ENCODE peak calls at places on chromosome 19, in six cellular contexts. R is tibial artery, L is SK-N-SH, A is aorta, D is IMR-90, H is pancreas. O is an unnamed sample. For H3K9me3, H3K4me1 and H3K27me3, the result is how much of the 10 kb centered on the place peaks cover.

GRCh38 chr19:10655457-10656312 is 1.5 kb downstream of the ILF3 start:
- DNase-seq in R (no peak), A (no peak), D (peak), L (peak), H (no peak), O (no peak)

GRCh38 chr19:46860846-46861690 is at the start of gene ARHGAP35:
- DNase-seq in A (peak), D (no peak), H (peak), R (no peak), L (peak), O (no peak)

GRCh38 chr19:46806651-46807050 is 18.3 kb upstream of the SLC1A5 start:
- DNase-seq in A (no peak), R (no peak), H (no peak), D (no peak), L (no peak), O (no peak)

GRCh38 chr19:4234142-4234861 is 5.0 kb downstream of the EBI3 start:
- DNase-seq in H (no peak), R (no peak), D (no peak), A (no peak), L (no peak), O (no peak)

GRCh38 chr19:2815191-2815614 is 4.5 kb upstream of the ZNF554 start:
- DNase-seq in H (no peak), R (no peak), L (peak), A (no peak), D (no peak), O (no peak)

GRCh38 chr19:7916137-7916907 is 1.7 kb downstream of the TGFBR3L start:
- DNase-seq in H (peak), D (no peak), R (no peak), L (peak), A (peak), O (no peak)

GRCh38 chr19:45819769-45820168 is 4.7 kb upstream of the RSPH6A start:
- DNase-seq in D (no peak), R (no peak), L (no peak), H (no peak), A (no peak), O (no peak)

GRCh38 chr19:4059931-4060620 is 6.6 kb downstream of the ZBTB7A start:
- DNase-seq in L (no peak), R (peak), D (no peak), H (peak), A (peak), O (no peak)

GRCh38 chr19:48401277-48401676 is 7.8 kb downstream of the GRIN2D start:
- DNase-seq in D (no peak), A (no peak), L (no peak), R (no peak), H (no peak), O (no peak)

GRCh38 chr19:50358483-50359431 is 6.7 kb downstream of the NAPSA start:
- DNase-seq in A (peak), H (peak), L (peak), R (peak), D (peak), O (no peak)

GRCh38 chr19:46856062-46857022 is 4.5 kb upstream of the ARHGAP35 start:
- DNase-seq in D (peak), H (peak), L (peak), A (peak), R (peak), O (peak)

GRCh38 chr19:2112516-2113320 is 16.0 kb downstream of the IZUMO4 start:
- DNase-seq in D (no peak), H (peak), R (no peak), L (no peak), A (no peak), O (no peak)

GRCh38 chr19:7869453-7869909 is 4.7 kb downstream of the PRR36 start:
- DNase-seq in H (peak), A (no peak), D (peak), L (peak), R (no peak), O (peak)

GRCh38 chr19:8391274-8392016 is 1.3 kb downstream of the RAB11B start:
- DNase-seq in A (no peak), R (no peak), H (peak), L (no peak), D (no peak), O (no peak)

GRCh38 chr19:7658219-7658686 is 10.6 kb upstream of the RETN start:
- DNase-seq in A (no peak), R (no peak), L (no peak), D (no peak), H (no peak), O (no peak)

GRCh38 chr19:34662919-34663318 is 14.0 kb downstream of the SCGB2B2 start:
- DNase-seq in L (peak), H (no peak), A (no peak), R (no peak), D (no peak), O (no peak)

GRCh38 chr19:7699003-7699402 is 2.9 kb downstream of the FCER2 start:
- DNase-seq in D (no peak), R (no peak), A (no peak), L (no peak), H (no peak), O (no peak)

GRCh38 chr19:45507864-45508680 is 793 bp downstream of the VASP start:
- DNase-seq in A (peak), R (peak), H (peak), L (no peak), D (no peak), O (no peak)

GRCh38 chr19:50148528-50148927 is 14.6 kb downstream of the IZUMO2 start:
- DNase-seq in A (peak), L (no peak), D (no peak), R (no peak), H (no peak), O (no peak)

GRCh38 chr19:47228168-47228936 is 2.6 kb downstream of the BBC3 start:
- DNase-seq in H (peak), A (peak), L (peak), D (peak), R (peak), O (peak)

GRCh38 chr19:48196933-48197665 is 26.6 kb downstream of the ZSWIM9 start:
- DNase-seq in R (no peak), D (no peak), A (peak), H (no peak), L (peak), O (no peak)

GRCh38 chr19:56942749-56943148 is 102.2 kb upstream of the PEG3 start:
- DNase-seq in D (no peak), A (peak), L (peak), R (peak), H (peak), O (no peak)

GRCh38 chr19:3357731-3358391 is 8.5 kb upstream of the NFIC start:
- DNase-seq in R (peak), L (no peak), H (no peak), A (no peak), D (no peak), O (no peak)

GRCh38 chr19:58305932-58306323 is 751 bp downstream of the ERVK3-1 start:
- DNase-seq in L (peak), R (no peak), H (no peak), D (no peak), A (no peak), O (no peak)

GRCh38 chr19:47253467-47253881 is 2.9 kb upstream of the CCDC9 start:
- DNase-seq in D (peak), R (no peak), L (no peak), H (no peak), A (no peak), O (no peak)

GRCh38 chr19:35556846-35557538 is 6.5 kb downstream of the ATP4A start:
- DNase-seq in H (no peak), A (no peak), D (no peak), R (no peak), L (no peak), O (no peak)

GRCh38 chr19:35790981-35791813 is 15.8 kb downstream of the ARHGAP33 start:
- DNase-seq in H (peak), R (no peak), L (no peak), D (no peak), A (no peak), O (no peak)

GRCh38 chr19:46716013-46716671 is 772 bp downstream of the PRKD2 start:
- DNase-seq in D (no peak), H (peak), L (peak), R (no peak), A (peak), O (no peak)

GRCh38 chr19:39319892-39320168 is 833 bp downstream of the LRFN1 start:
- DNase-seq in R (no peak), L (peak), A (no peak), H (no peak), D (no peak), O (no peak)

GRCh38 chr19:47309038-47309437 is 623 bp upstream of the C5AR1 start:
- DNase-seq in A (peak), D (no peak), R (peak), H (no peak), L (no peak), O (no peak)

GRCh38 chr19:36420961-36421748 is 2.7 kb upstream of the ZFP82 start:
- DNase-seq in L (peak), A (peak), R (peak), H (peak), D (peak), O (no peak)

GRCh38 chr19:51809787-51810186 is 14.8 kb downstream of the FPR3 start:
- DNase-seq in D (no peak), H (no peak), L (no peak), A (no peak), R (no peak), O (peak)

GRCh38 chr19:51820821-51821446 is 26.0 kb downstream of the FPR3 start:
- DNase-seq in A (no peak), R (no peak), L (no peak), D (no peak), H (no peak), O (no peak)

GRCh38 chr19:51810228-51810627 is 15.3 kb downstream of the FPR3 start:
- DNase-seq in D (no peak), L (no peak), R (no peak), H (no peak), A (no peak), O (no peak)

GRCh38 chr19:51811344-51811743 is 16.4 kb downstream of the FPR3 start:
- DNase-seq in L (no peak), D (no peak), H (no peak), A (no peak), R (peak), O (peak)

DNA sequence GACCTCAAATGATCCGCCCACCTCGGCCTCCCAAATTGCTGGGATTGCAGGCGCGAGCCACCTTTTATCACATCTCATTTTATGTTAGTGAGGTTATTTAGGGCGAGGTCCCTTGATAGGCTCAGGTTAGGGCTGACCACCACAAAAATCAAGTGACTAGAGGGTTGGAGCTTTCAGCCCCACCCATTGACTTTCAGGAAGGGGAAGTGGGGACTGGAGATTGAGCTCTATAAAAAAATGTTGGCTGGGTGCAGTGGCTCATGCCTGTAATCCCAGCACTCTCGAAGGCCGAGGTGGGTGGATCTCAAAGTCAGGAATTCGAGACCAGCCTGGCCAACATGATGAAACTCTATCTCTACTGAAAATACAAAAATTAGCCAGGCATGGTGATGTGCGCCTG is 20.1 kb downstream of the FPR3 start:
- DNase-seq in D (no peak), R (no peak), H (no peak), A (no peak), L (no peak), O (no peak)
- H3K9me3 ChIP-seq in D (under half), R (under half), H (under half), A (under half), L (under half), O (under half)

DNA sequence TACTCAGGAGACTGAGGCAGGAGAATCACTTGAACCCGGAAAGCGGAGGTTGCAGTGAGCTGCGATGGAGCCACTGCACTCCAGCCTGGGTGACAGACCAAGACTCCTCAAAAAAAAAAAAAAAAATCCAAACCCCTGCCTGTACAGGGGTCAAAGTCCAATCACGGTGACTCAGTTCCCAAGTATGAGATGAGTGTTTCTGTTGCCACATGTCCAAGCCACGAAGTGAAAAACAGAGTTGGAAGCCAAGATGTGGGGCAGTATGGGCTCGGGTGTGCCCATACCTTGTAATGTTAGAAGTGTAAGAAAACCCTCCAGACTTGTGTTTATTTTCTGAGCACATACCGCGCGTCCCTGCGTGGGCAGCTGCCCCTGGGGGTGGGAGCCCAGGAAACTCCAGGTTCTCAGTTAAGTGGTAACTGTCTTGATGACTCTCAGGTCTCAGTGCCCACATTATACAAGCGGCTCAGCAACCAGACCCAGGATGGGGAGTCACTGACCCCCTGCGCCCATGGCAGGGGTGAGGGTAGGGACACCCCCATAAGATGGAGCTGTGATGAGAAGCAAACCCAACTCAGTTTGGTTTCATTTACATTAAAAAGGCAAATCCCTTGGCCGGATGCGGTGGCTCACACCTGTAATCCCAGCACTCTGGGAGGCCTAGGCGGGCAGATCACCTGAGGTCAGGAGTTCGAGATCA is 1.2 kb upstream of the GPX4 start:
- DNase-seq in D (peak), A (no peak), L (no peak), H (peak), R (peak), O (peak)
- H3K4me1 ChIP-seq in D (under half), A (under half), L (under half), H (under half), R (half or more), O (under half)

GRCh38 chr19:29578349-29578748 is 27.7 kb upstream of the POP4 start:
- DNase-seq in H (no peak), R (no peak), L (no peak), D (no peak), A (no peak), O (no peak)
- H3K27me3 ChIP-seq in H (under half), R (under half), L (under half), D (under half), A (under half), O (under half)

DNA sequence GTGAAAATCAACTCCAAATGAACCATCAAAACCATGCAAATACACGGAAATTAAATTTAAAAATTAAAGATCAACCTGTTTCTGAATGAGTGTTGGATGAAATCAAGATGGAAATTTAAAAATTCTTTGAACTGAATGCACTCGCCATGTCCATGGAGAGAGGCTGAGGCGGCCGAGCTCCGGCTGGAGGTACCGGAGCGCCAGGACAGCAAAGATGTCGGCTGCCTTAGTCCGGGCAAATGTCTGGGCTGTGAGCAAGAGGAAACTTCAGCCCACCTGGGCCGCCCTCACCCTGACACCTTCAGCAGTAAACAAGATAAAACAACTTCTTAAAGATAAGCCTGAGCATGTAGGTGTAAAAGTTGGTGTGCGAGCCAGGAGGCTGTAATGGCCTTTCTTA is 5.3 kb upstream of the ZNF506 start:
- DNase-seq in D (no peak), H (no peak), A (no peak), L (no peak), R (no peak), O (no peak)
- H3K9me3 ChIP-seq in D (half or more), H (under half), A (under half), L (under half), R (under half), O (under half)

GRCh38 chr19:18306903-18307681 is 15.8 kb downstream of the LSM4 start:
- DNase-seq in L (peak), A (no peak), H (no peak), D (no peak), R (peak), O (no peak)
- H3K4me1 ChIP-seq in L (under half), A (under half), H (under half), D (under half), R (half or more), O (under half)

GRCh38 chr19:17794731-17795494 is at the start of gene B3GNT3:
- DNase-seq in R (no peak), L (no peak), H (peak), A (peak), D (no peak), O (no peak)

GRCh38 chr19:17796013-17796837 is 1.3 kb downstream of the B3GNT3 start:
- DNase-seq in A (no peak), H (no peak), L (no peak), R (no peak), D (no peak), O (no peak)

GRCh38 chr19:17795495-17795856 is 538 bp downstream of the B3GNT3 start:
- DNase-seq in H (no peak), D (no peak), R (no peak), A (no peak), L (no peak), O (no peak)

GRCh38 chr19:17797397-17798201 is 2.7 kb downstream of the B3GNT3 start:
- DNase-seq in L (peak), R (no peak), H (no peak), D (no peak), A (no peak), O (no peak)

GRCh38 chr19:17796838-17797168 is 1.9 kb downstream of the B3GNT3 start:
- DNase-seq in D (no peak), H (no peak), R (no peak), L (no peak), A (no peak), O (no peak)
- H3K27me3 ChIP-seq in D (half or more), H (under half), R (half or more), L (under half), A (under half), O (under half)

DNA sequence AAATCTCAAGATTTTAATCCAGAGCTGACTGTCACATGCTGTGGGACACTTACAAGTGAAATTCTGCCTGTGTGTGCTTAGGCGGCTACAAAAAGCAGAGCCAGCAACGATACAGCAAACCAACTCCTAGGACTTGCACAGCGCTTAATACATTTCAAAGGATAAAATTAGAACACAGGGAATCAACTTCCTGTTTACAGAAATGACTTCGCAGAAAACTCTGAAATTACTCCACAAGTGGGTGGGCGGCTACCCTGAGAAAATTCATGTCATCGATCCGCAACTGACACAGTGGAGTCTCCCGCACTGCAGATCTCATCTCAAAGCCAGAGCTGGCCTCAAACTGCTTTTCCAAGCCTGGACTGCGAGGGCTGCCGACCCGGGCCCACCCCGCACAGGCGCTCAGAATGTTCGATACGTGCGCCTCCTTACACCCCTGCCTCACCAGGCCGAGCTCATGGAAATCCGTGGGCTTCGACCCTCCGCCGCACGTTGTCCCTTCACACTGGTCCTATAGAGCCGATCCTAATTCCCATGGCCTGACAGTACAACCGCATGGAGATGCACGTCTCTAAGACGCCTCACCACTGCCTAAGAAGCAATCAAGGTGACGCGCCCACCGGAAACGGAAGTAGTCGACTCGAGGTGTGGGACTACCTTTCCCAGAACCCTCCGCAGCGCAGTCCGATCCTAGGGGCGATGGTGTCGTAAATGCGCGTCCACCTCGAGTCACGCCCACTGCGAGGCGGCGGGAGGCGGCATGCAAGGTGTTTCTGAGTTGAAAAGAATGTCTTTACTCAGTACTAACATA is at the start of gene ZNF229:
- DNase-seq in A (peak), D (peak), H (peak), R (peak), L (peak), O (peak)
- H3K9me3 ChIP-seq in A (under half), D (under half), H (under half), R (under half), L (under half), O (under half)

GRCh38 chr19:6185825-6186193 is 50.3 kb downstream of the ACSBG2 start:
- DNase-seq in L (no peak), D (no peak), H (no peak), A (no peak), R (no peak), O (no peak)
- H3K4me1 ChIP-seq in L (under half), D (under half), H (under half), A (under half), R (under half), O (under half)

DNA sequence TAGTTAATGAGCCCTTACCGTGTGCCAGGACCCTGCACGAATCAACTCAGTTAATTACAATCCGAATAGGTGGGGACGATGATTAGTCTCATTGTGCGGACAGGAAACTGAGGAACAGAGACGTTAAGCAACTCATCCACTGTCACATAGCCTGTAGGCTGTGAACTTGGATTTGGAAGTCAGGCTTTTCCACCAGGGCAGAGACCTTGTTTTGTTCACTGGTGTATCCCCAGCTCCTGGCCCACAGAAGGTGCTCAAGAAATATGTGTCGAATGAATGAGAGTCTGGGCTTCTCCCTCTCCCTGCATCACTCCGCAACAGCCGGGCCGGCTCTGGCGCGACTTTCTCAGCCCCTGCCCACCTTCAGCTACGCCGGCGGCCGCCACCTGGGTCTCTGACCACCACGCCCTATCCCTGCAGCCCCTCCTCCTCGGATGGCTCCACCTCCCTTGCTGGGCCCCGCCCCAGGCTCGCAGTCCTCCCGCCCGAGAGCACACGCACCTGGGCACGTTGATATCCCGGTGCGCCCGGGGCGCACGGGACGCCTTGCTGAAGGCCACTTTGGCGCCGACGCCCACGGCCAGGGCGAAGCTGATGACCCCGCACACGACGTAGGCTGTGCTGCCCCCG is 1.3 kb downstream of the SHISA7 start:
- DNase-seq in D (no peak), L (no peak), R (no peak), A (no peak), H (peak), O (no peak)
- H3K27me3 ChIP-seq in D (half or more), L (half or more), R (half or more), A (under half), H (under half), O (half or more)